ENCODE peak calls at places on chromosomes 12 and 14, in seven cellular contexts. Y is CD8-positive, alpha-beta T cell; W is lower lobe of right lung; S is lung; O is uterus; X is right lobe of liver; K is PC-3. G is an unnamed sample. For H3K9me3 and H3K4me1, the result is how much of the 10 kb centered on the place peaks cover.

GRCh38 chr12:132453361-132454133 is 36.4 kb upstream of the FBRSL1 start:
- DNase-seq in O (no peak), Y (no peak), S (no peak), X (no peak), W (no peak), K (peak), G (no peak)

GRCh38 chr12:129531004-129531403 is 372.8 kb downstream of the TMEM132D start:
- DNase-seq in S (no peak), K (peak), O (no peak), X (no peak), W (no peak), Y (no peak), G (no peak)

GRCh38 chr12:100576311-100577036 is 3.0 kb downstream of the GAS2L3 start:
- DNase-seq in X (no peak), S (no peak), Y (no peak), K (peak), W (no peak), O (no peak), G (no peak)

GRCh38 chr12:95380997-95381786 is 92.8 kb upstream of the METAP2 start:
- DNase-seq in O (no peak), W (no peak), S (no peak), Y (no peak), K (peak), X (no peak), G (no peak)

GRCh38 chr14:105167303-105168092 is 1.1 kb downstream of the JAG2 start:
- DNase-seq in S (no peak), X (no peak), K (peak), O (no peak), Y (no peak), W (peak), G (no peak)

GRCh38 chr14:103540816-103541493 is 12.0 kb downstream of the TRMT61A start:
- DNase-seq in X (no peak), S (no peak), Y (no peak), K (no peak), W (peak), O (no peak), G (no peak)

GRCh38 chr12:78725951-78726550 is 138.5 kb upstream of the SYT1 start:
- DNase-seq in Y (no peak), O (no peak), W (no peak), K (no peak), X (no peak), S (no peak), G (no peak)

GRCh38 chr12:104763163-104763805 is 194.8 kb downstream of the SLC41A2 start:
- DNase-seq in W (no peak), X (no peak), S (no peak), O (no peak), Y (no peak), K (peak), G (no peak)

GRCh38 chr12:12612403-12612802 is 727 bp downstream of the CREBL2 start:
- DNase-seq in K (peak), X (no peak), Y (no peak), O (no peak), S (no peak), W (no peak), G (peak)

GRCh38 chr14:64812412-64812811 is 67.3 kb downstream of the SPTB start:
- DNase-seq in S (peak), O (no peak), K (no peak), X (no peak), W (peak), Y (peak), G (peak)

GRCh38 chr12:90023207-90023870 is 314.7 kb upstream of the ATP2B1 start:
- DNase-seq in K (peak), X (no peak), W (no peak), Y (no peak), S (no peak), O (no peak), G (no peak)

GRCh38 chr14:91127411-91127810 is 13.5 kb downstream of the DGLUCY start:
- DNase-seq in Y (no peak), K (peak), W (peak), S (peak), X (peak), O (no peak), G (no peak)

GRCh38 chr14:28785096-28785952 is 18.7 kb downstream of the FOXG1 start:
- DNase-seq in K (no peak), S (no peak), O (no peak), W (no peak), X (no peak), Y (no peak), G (no peak)

GRCh38 chr12:22544038-22544979 is at the start of gene C2CD5:
- DNase-seq in O (peak), Y (peak), W (peak), X (peak), K (peak), S (peak), G (peak)

GRCh38 chr14:79911762-79912161 is 299.5 kb downstream of the DIO2 start:
- DNase-seq in X (no peak), K (no peak), O (no peak), W (no peak), Y (no peak), S (no peak), G (no peak)

GRCh38 chr14:52080171-52080800 is 11.4 kb upstream of the NID2 start:
- DNase-seq in S (no peak), K (peak), W (no peak), O (no peak), Y (no peak), X (no peak), G (no peak)

GRCh38 chr12:26431211-26431610 is 235.8 kb downstream of the SSPN start:
- DNase-seq in S (no peak), X (no peak), O (no peak), K (no peak), Y (no peak), W (no peak), G (no peak)

GRCh38 chr14:75200451-75200850 is 24.0 kb upstream of the TMED10 start:
- DNase-seq in W (peak), O (no peak), S (peak), X (no peak), Y (no peak), K (peak), G (no peak)

GRCh38 chr14:94115068-94115591 is 4.6 kb downstream of the IFI27 start:
- DNase-seq in X (no peak), O (peak), S (no peak), W (no peak), K (no peak), Y (no peak), G (no peak)

GRCh38 chr12:127770123-127770522 is 496.8 kb upstream of the TMEM132C start:
- DNase-seq in W (no peak), S (no peak), Y (no peak), O (no peak), K (no peak), X (no peak), G (no peak)

GRCh38 chr14:101636081-101636560 is 74.8 kb downstream of the DIO3 start:
- DNase-seq in O (no peak), X (no peak), W (no peak), S (no peak), K (no peak), Y (no peak), G (no peak)

GRCh38 chr14:56666716-56667115 is 87.1 kb downstream of the TMEM260 start:
- DNase-seq in W (no peak), K (peak), O (no peak), X (no peak), S (no peak), Y (no peak), G (no peak)

GRCh38 chr12:4518106-4518728 is 20.5 kb upstream of the RAD51AP1 start:
- DNase-seq in K (peak), W (no peak), O (no peak), S (no peak), X (no peak), Y (no peak), G (no peak)

GRCh38 chr14:33949051-33950037 is 1.5 kb downstream of the EGLN3 start:
- DNase-seq in W (no peak), X (no peak), K (no peak), S (no peak), Y (no peak), O (no peak), G (no peak)

GRCh38 chr12:3020850-3021435 is 56.2 kb upstream of the TSPAN9 start:
- DNase-seq in K (no peak), Y (no peak), S (no peak), W (no peak), X (no peak), O (no peak), G (no peak)

GRCh38 chr12:34406996-34407300 is 384.7 kb downstream of the ALG10 start:
- DNase-seq in O (peak), W (peak), K (no peak), Y (peak), X (peak), S (peak), G (no peak)

GRCh38 chr14:22657861-22658260 is 13.7 kb upstream of the OR6J1 start:
- DNase-seq in S (no peak), W (no peak), Y (no peak), O (no peak), X (no peak), K (peak), G (peak)

GRCh38 chr12:126998747-126999285 is 1268.2 kb upstream of the TMEM132C start:
- DNase-seq in X (no peak), W (no peak), S (no peak), K (no peak), O (no peak), Y (no peak), G (no peak)

GRCh38 chr12:64528616-64529015 is 76.7 kb downstream of the TBK1 start:
- DNase-seq in Y (no peak), K (peak), O (no peak), S (no peak), X (no peak), W (no peak), G (no peak)

GRCh38 chr14:104758981-104759975 is 6.3 kb downstream of the SIVA1 start:
- DNase-seq in O (no peak), Y (no peak), X (no peak), K (no peak), S (no peak), W (no peak), G (no peak)

GRCh38 chr14:99562848-99563748 is 40.9 kb downstream of the CCDC85C start:
- DNase-seq in X (peak), O (peak), K (peak), Y (no peak), W (peak), S (peak), G (no peak)

GRCh38 chr12:63918788-63919300 is 74.3 kb downstream of the SRGAP1 start:
- DNase-seq in K (peak), W (no peak), O (no peak), S (no peak), Y (no peak), X (no peak), G (no peak)

GRCh38 chr12:72346331-72346944 is 74.3 kb downstream of the TRHDE start:
- DNase-seq in S (peak), Y (no peak), K (peak), W (no peak), O (peak), X (no peak), G (peak)

GRCh38 chr12:96401061-96401871 is 1.0 kb upstream of the CDK17 start:
- DNase-seq in W (no peak), O (no peak), Y (peak), X (no peak), K (peak), S (no peak), G (no peak)

GRCh38 chr12:13000616-13000934 is 510 bp upstream of the HEBP1 start:
- DNase-seq in X (no peak), W (no peak), S (no peak), K (peak), Y (no peak), O (no peak), G (no peak)

GRCh38 chr12:8823565-8824300 is 1.3 kb downstream of the A2ML1 start:
- DNase-seq in S (peak), K (no peak), Y (no peak), W (no peak), X (no peak), O (peak), G (no peak)

DNA sequence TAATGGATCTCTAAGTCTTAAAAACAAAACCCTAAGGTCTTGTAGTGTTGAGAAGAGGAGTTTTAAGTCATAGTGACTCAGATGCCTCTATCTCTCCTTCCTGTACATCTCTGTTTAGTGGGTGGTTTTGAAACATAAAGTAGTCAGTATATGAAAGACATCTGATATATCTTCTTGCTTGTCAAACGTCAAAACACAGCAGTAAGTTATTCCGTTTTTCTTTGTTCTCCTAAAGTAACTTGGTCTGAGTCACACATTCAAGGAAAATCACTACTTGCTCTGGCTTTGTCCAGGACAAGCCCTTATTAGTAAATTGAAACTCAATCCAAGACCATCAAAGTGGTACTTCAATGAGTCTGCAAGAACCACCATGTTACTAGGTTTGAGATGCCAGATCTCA is 1172.5 kb downstream of the BCL11B start:
- DNase-seq in X (no peak), O (no peak), Y (no peak), K (no peak), S (no peak), W (no peak), G (peak)
- H3K9me3 ChIP-seq in X (under half), O (under half), Y (under half), K (under half), S (under half), W (under half), G (under half)

GRCh38 chr14:59481407-59482119 is 2.6 kb downstream of the L3HYPDH start:
- DNase-seq in O (no peak), Y (no peak), W (no peak), S (no peak), X (no peak), K (peak), G (no peak)
- H3K4me1 ChIP-seq in O (under half), Y (under half), W (under half), S (under half), X (under half), K (under half), G (under half)

DNA sequence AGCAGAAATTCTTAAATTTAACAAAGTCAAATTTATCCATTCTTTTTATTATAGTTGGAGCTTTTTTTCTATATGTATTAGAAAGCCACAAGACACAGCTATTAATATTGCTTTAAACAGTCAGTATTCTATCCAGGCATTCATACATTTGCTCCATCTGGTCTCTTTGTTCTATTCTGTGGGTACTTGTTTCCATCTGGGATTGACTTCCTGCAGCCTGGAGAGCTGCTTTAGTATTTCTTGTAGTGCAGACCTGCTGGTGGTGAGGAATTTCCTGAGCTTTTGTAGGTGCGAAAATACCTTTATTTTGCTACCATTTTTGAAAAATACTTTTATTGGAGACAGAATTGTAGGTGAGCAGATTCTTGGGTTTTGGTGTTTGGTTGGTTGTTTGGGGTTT is 29.0 kb downstream of the CCDC60 start:
- DNase-seq in Y (no peak), S (no peak), K (no peak), W (no peak), O (no peak), X (no peak), G (no peak)
- H3K4me3 ChIP-seq in Y (no peak), S (no peak), K (no peak), W (no peak), O (no peak), X (no peak), G (no peak)

DNA sequence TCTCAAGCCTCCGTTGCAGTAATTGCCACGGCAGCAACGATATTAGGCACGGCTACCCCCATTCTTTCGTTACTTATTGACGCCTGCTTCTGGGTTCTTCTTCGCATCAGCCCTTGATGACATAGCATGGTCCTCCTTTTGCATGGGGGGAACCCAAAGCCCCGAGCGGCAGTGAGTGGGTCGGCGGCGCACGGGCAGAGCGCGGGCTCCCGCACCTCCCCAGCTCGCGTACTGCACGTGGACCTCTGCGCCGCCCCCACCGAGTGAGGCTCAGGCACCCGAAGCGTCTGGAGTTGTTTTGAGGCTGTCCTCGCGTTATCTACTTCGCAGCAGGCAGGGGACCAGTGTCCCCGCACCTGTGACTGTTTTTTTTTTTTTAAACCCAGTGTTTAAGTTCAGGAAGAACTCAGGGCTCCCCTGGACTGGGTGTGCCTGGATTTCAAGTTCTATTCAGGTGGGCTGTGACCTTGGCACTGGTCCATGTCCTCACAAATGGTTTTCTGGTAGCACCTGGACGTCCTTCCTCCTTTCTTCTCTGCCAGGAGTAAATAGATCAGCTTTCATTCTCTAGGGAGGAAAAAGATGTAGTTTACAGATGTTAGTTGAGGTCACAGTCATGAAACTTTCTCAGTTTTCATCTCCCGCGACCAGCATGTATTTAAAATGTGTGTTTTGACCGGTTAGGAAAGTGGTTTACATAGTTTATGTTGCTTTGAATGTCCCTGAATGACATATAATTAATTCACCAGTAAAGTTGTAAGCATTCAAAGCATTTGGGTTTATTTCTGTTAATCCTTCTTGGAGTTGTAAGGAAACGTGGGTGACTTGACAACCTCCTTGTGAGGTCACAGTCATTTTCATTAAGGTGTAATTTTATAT is 1.4 kb upstream of the FOXN4 start:
- DNase-seq in X (no peak), S (no peak), O (no peak), Y (no peak), K (no peak), W (no peak), G (no peak)
- H3K9me3 ChIP-seq in X (under half), S (under half), O (under half), Y (under half), K (under half), W (under half), G (under half)

GRCh38 chr12:57835366-57836288 is 10.9 kb downstream of the CTDSP2 start:
- DNase-seq in O (no peak), Y (no peak), S (no peak), W (no peak), X (no peak), K (no peak), G (no peak)
- H3K4me1 ChIP-seq in O (half or more), Y (half or more), S (half or more), W (half or more), X (half or more), K (under half), G (half or more)

GRCh38 chr12:106585237-106585834 is 2.5 kb downstream of the RFX4 start:
- DNase-seq in K (no peak), X (no peak), W (no peak), S (no peak), O (no peak), Y (no peak), G (no peak)
- H3K4me3 ChIP-seq in K (no peak), X (no peak), W (no peak), S (no peak), O (no peak), Y (no peak), G (no peak)

DNA sequence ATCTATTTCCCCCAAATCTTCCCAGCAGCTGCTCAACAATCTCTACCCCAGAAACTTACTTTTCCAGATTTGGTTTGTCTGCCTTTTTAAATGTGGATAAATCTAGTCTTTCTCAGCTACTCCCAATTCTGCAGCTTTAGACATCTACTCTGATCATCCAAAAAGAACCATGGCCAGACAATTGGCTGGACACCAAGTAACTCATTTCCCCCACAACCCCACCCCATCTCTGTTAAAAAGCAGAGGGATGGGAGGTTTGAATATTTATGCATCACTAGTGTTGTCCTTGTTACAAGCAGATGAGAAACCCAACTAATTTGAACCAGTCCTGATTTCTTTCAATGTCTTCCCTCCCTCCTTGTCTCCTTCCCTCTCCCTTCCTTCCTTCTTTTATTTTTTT is 392.0 kb downstream of the GALC start:
- DNase-seq in S (no peak), O (peak), Y (no peak), K (no peak), X (no peak), W (no peak), G (no peak)
- H3K9me3 ChIP-seq in S (under half), O (under half), Y (under half), K (under half), X (under half), W (under half), G (under half)